ENCODE peak calls at places on chromosomes 1 and 21, in six cellular contexts. Q is spleen, D is GM12892, V is breast epithelium, R is GM12891, T is SK-N-SH. G is an unnamed sample.

GRCh38 chr1:245153645-245154428 is 948 bp upstream of the KIF26B start:
- DNase-seq in Q (peak; percentile 82), D (peak; percentile 18), V (no peak), R (peak; percentile 19), T (peak; percentile 74), G (peak; percentile 37)

GRCh38 chr1:235101558-235102258 is 26.9 kb downstream of the TOMM20 start:
- DNase-seq in Q (no peak), D (no peak), V (no peak), R (no peak), T (no peak), G (no peak)

GRCh38 chr1:32028746-32029145 is 15.1 kb downstream of the KHDRBS1 start:
- DNase-seq in Q (no peak), D (no peak), V (no peak), R (no peak), T (no peak), G (no peak)

GRCh38 chr1:174074757-174075156 is 52.6 kb upstream of the RC3H1 start:
- DNase-seq in Q (no peak), D (no peak), V (no peak), R (no peak), T (peak; percentile 30), G (no peak)

GRCh38 chr21:35350965-35351364 is 301.9 kb upstream of the RUNX1 start:
- DNase-seq in Q (no peak), D (no peak), V (no peak), R (no peak), T (no peak), G (no peak)

GRCh38 chr1:228374711-228375577 is 31.7 kb downstream of the TRIM11 start:
- DNase-seq in Q (peak; percentile 88), D (peak; percentile 23), V (no peak), R (no peak), T (no peak), G (no peak)

GRCh38 chr1:234875953-234876814 is 252.5 kb downstream of the TOMM20 start:
- DNase-seq in Q (no peak), D (peak; percentile 43), V (no peak), R (peak; percentile 44), T (no peak), G (peak; percentile 94)

GRCh38 chr1:3545363-3546047 is 65.8 kb downstream of the MEGF6 start:
- DNase-seq in Q (no peak), D (no peak), V (no peak), R (no peak), T (peak; percentile 83), G (no peak)

GRCh38 chr1:33433509-33434362 is 2.8 kb upstream of the PHC2 start:
- DNase-seq in Q (no peak), D (no peak), V (no peak), R (no peak), T (no peak), G (no peak)

GRCh38 chr1:27564264-27564579 is 39.7 kb downstream of the AHDC1 start:
- DNase-seq in Q (no peak), D (no peak), V (no peak), R (no peak), T (no peak), G (no peak)

GRCh38 chr1:198620951-198621824 is 17.7 kb upstream of the PTPRC start:
- DNase-seq in Q (peak; percentile 87), D (no peak), V (no peak), R (no peak), T (no peak), G (no peak)

GRCh38 chr1:18540136-18540765 is 59.5 kb downstream of the KLHDC7A start:
- DNase-seq in Q (no peak), D (no peak), V (no peak), R (no peak), T (no peak), G (no peak)

GRCh38 chr1:54546651-54547348 is 1.2 kb upstream of the ACOT11 start:
- DNase-seq in Q (no peak), D (no peak), V (no peak), R (no peak), T (no peak), G (no peak)

GRCh38 chr1:47187926-47188250 is 1.9 kb downstream of the PDZK1IP1 start:
- DNase-seq in Q (peak; percentile 17), D (no peak), V (no peak), R (no peak), T (no peak), G (no peak)

GRCh38 chr1:212451416-212452322 is 18.9 kb downstream of the NENF start:
- DNase-seq in Q (peak; percentile 53), D (no peak), V (no peak), R (no peak), T (no peak), G (no peak)

GRCh38 chr1:170518185-170518834 is 13.7 kb upstream of the GORAB start:
- DNase-seq in Q (no peak), D (no peak), V (no peak), R (no peak), T (no peak), G (no peak)

GRCh38 chr1:194809665-194810064 is 1623.3 kb upstream of the B3GALT2 start:
- DNase-seq in Q (no peak), D (no peak), V (no peak), R (no peak), T (no peak), G (no peak)

GRCh38 chr1:92446990-92447681 is 39.6 kb downstream of the GFI1 start:
- DNase-seq in Q (no peak), D (no peak), V (no peak), R (no peak), T (no peak), G (peak; percentile 31)

GRCh38 chr21:39006653-39007417 is 176.4 kb downstream of the PSMG1 start:
- DNase-seq in Q (no peak), D (no peak), V (no peak), R (no peak), T (no peak), G (no peak)

GRCh38 chr1:92949937-92950817 is 11.1 kb downstream of the DIPK1A start:
- DNase-seq in Q (no peak), D (no peak), V (no peak), R (no peak), T (no peak), G (no peak)

GRCh38 chr1:26972821-26973220 is 12.6 kb upstream of the KDF1 start:
- DNase-seq in Q (no peak), D (no peak), V (no peak), R (no peak), T (no peak), G (no peak)

GRCh38 chr1:229148041-229148671 is 122.8 kb upstream of the RAB4A start:
- DNase-seq in Q (no peak), D (no peak), V (no peak), R (no peak), T (peak; percentile 61), G (peak; percentile 65)

GRCh38 chr1:224106568-224107281 is 7.2 kb upstream of the FBXO28 start:
- DNase-seq in Q (no peak), D (peak; percentile 24), V (no peak), R (peak; percentile 37), T (peak; percentile 51), G (peak; percentile 23)

GRCh38 chr1:232110281-232111090 is 483.9 kb downstream of the DISC1 start:
- DNase-seq in Q (no peak), D (no peak), V (no peak), R (no peak), T (no peak), G (no peak)

GRCh38 chr21:15004721-15005370 is 60.0 kb downstream of the NRIP1 start:
- DNase-seq in Q (no peak), D (no peak), V (no peak), R (no peak), T (no peak), G (no peak)

GRCh38 chr1:22431965-22432364 is 19.7 kb upstream of the ZBTB40 start:
- DNase-seq in Q (no peak), D (no peak), V (no peak), R (no peak), T (no peak), G (no peak)

GRCh38 chr21:38277501-38278111 is 20.8 kb downstream of the KCNJ15 start:
- DNase-seq in Q (no peak), D (no peak), V (no peak), R (no peak), T (no peak), G (peak; percentile 51)

GRCh38 chr21:31132574-31133242 is 94.4 kb upstream of the KRTAP19-8 start:
- DNase-seq in Q (no peak), D (no peak), V (no peak), R (no peak), T (no peak), G (no peak)

GRCh38 chr1:229191066-229191674 is 79.7 kb upstream of the RAB4A start:
- DNase-seq in Q (no peak), D (no peak), V (no peak), R (no peak), T (no peak), G (no peak)

GRCh38 chr1:156750191-156750931 is 1.1 kb downstream of the HDGF start:
- DNase-seq in Q (no peak), D (no peak), V (peak; percentile 69), R (no peak), T (no peak), G (peak; percentile 45)
- TF ChIP-seq POLR2AphosphoS5 in Q (no peak), D (no peak), V (peak; percentile 14), R (no peak), T (no peak), G (no peak)

GRCh38 chr1:166838766-166839599 is at the start of gene POGK:
- DNase-seq in Q (peak; percentile 97), D (peak; percentile 85), V (peak; percentile 90), R (peak; percentile 87), T (peak; percentile 97), G (peak; percentile 93)
- TF ChIP-seq POLR2AphosphoS5 in Q (peak; percentile 91), D (peak; percentile 87), V (peak; percentile 72), R (peak; percentile 82), T (peak; percentile 64), G (peak; percentile 80)

DNA sequence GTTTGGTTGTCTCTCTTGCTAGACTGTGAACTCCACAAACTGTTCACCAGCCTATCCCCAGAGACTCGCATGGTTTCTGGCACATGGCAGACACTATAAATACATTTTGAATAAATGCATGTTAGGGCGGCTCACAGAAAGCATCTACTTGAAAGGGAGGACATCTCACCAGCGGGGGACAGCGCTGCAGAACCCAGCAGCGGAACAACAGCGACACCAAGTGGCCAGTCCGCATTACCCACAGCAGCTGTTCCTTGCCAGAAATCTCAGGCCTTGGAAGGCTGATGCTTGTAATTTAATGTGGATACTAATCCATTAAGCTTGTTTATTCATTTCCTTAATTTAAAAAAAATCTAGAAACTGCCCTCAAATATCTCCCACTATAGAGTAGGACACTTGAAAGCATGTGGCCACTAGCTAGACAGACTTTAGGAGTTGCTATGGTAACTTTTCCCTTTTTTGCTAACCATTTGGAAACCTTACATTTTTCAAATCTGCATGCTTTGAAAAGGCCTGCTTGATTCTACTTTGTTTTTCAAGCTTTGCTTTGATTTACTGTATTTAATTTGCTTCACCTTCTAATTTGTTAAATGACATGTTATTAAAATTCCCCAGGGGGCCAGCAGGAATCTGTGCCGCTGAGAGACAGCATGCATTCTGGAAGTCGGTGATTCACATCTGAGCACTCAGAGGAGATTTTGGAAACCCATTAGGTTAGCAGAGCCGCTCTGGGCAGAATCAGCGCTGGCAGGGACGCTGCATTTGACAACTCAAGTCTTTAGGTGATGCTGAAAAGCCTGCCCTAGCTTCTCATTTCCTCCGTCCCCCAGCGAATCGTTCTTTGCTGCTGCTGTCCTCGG is 63.5 kb upstream of the SSX2IP start:
- DNase-seq in Q (peak; percentile 86), D (peak; percentile 39), V (peak; percentile 81), R (peak; percentile 57), T (peak; percentile 82), G (peak; percentile 66)
- TF ChIP-seq POLR2AphosphoS5 in Q (no peak), D (no peak), V (no peak), R (no peak), T (no peak), G (no peak)

DNA sequence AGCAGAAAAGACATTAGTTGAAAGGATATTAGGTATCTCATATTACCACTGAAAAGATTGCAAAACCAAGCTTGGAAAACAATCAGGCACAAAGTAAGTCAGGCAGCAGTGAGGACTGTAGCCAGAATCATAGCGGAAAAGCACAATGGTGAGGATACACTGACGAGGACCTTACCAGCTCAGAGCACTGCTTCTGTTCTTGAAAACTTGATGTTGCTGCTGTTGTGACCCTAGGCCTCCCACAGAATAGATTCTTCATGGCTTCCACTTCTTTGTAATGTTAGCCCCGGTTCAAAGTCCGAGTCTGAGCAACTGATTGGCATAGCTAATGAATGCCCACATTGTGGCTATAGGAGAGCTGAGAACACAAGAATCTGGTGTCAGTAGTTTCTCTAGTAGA is 45.2 kb upstream of the LRRC8C start:
- DNase-seq in Q (no peak), D (no peak), V (no peak), R (no peak), T (no peak), G (no peak)
- TF ChIP-seq POLR2AphosphoS5 in Q (no peak), D (no peak), V (no peak), R (no peak), T (no peak), G (no peak)

G was measured in K562.